ENCODE peak calls at places on chromosomes 5 and 9, in eight cellular contexts. One of them, this sample, is unnamed. For H3K4me1, the result is how much of the 10 kb centered on the place peaks cover.

GRCh38 chr9:71403106-71403505 is 281.7 kb upstream of the TRPM3 start:
- DNase-seq in ovary: no peak
- DNase-seq in stomach: no peak
- DNase-seq in transverse colon: no peak
- DNase-seq in A549: no peak
- DNase-seq in GM12878: no peak
- DNase-seq in tibial nerve: no peak
- DNase-seq in HepG2: no peak
- DNase-seq in this sample: no peak

GRCh38 chr9:4750021-4750673 is 9.1 kb upstream of the AK3 start:
- DNase-seq in ovary: no peak
- DNase-seq in stomach: no peak
- DNase-seq in transverse colon: no peak
- DNase-seq in A549: peak
- DNase-seq in GM12878: no peak
- DNase-seq in tibial nerve: peak
- DNase-seq in HepG2: no peak
- DNase-seq in this sample: no peak

GRCh38 chr5:159912033-159912800 is 4.1 kb upstream of the ADRA1B start:
- DNase-seq in ovary: no peak
- DNase-seq in stomach: no peak
- DNase-seq in transverse colon: peak
- DNase-seq in A549: peak
- DNase-seq in GM12878: no peak
- DNase-seq in tibial nerve: no peak
- DNase-seq in HepG2: no peak
- DNase-seq in this sample: no peak

GRCh38 chr5:100779669-100780375 is 123.3 kb downstream of the ST8SIA4 start:
- DNase-seq in ovary: no peak
- DNase-seq in stomach: no peak
- DNase-seq in transverse colon: peak
- DNase-seq in A549: no peak
- DNase-seq in GM12878: no peak
- DNase-seq in tibial nerve: peak
- DNase-seq in HepG2: no peak
- DNase-seq in this sample: no peak

GRCh38 chr9:73714294-73714693 is 562.6 kb downstream of the ANXA1 start:
- DNase-seq in ovary: no peak
- DNase-seq in stomach: no peak
- DNase-seq in transverse colon: no peak
- DNase-seq in A549: no peak
- DNase-seq in GM12878: no peak
- DNase-seq in tibial nerve: no peak
- DNase-seq in HepG2: no peak
- DNase-seq in this sample: no peak

GRCh38 chr5:158317507-158317906 is 458.6 kb upstream of the CLINT1 start:
- DNase-seq in ovary: no peak
- DNase-seq in stomach: no peak
- DNase-seq in transverse colon: peak
- DNase-seq in A549: no peak
- DNase-seq in GM12878: no peak
- DNase-seq in tibial nerve: no peak
- DNase-seq in HepG2: no peak
- DNase-seq in this sample: no peak

GRCh38 chr9:130997925-130998595 is 10.9 kb upstream of the LAMC3 start:
- DNase-seq in ovary: no peak
- DNase-seq in stomach: peak
- DNase-seq in transverse colon: peak
- DNase-seq in A549: peak
- DNase-seq in GM12878: no peak
- DNase-seq in tibial nerve: peak
- DNase-seq in HepG2: peak
- DNase-seq in this sample: no peak

GRCh38 chr5:94855543-94855942 is 237.1 kb downstream of the SLF1 start:
- DNase-seq in ovary: no peak
- DNase-seq in stomach: no peak
- DNase-seq in transverse colon: no peak
- DNase-seq in A549: no peak
- DNase-seq in GM12878: no peak
- DNase-seq in tibial nerve: no peak
- DNase-seq in HepG2: no peak
- DNase-seq in this sample: no peak

GRCh38 chr9:20872340-20872977 is 159.0 kb downstream of the HACD4 start:
- DNase-seq in ovary: no peak
- DNase-seq in stomach: no peak
- DNase-seq in transverse colon: no peak
- DNase-seq in A549: no peak
- DNase-seq in GM12878: no peak
- DNase-seq in tibial nerve: no peak
- DNase-seq in HepG2: no peak
- DNase-seq in this sample: no peak

GRCh38 chr5:135163391-135163790 is 129.4 kb upstream of the PITX1 start:
- DNase-seq in ovary: no peak
- DNase-seq in stomach: no peak
- DNase-seq in transverse colon: no peak
- DNase-seq in A549: no peak
- DNase-seq in GM12878: no peak
- DNase-seq in tibial nerve: no peak
- DNase-seq in HepG2: no peak
- DNase-seq in this sample: no peak

GRCh38 chr9:88477300-88477751 is 57.7 kb upstream of the NXNL2 start:
- DNase-seq in ovary: no peak
- DNase-seq in stomach: no peak
- DNase-seq in transverse colon: no peak
- DNase-seq in A549: no peak
- DNase-seq in GM12878: peak
- DNase-seq in tibial nerve: no peak
- DNase-seq in HepG2: no peak
- DNase-seq in this sample: no peak

GRCh38 chr5:5062903-5063302 is 77.2 kb upstream of the ADAMTS16 start:
- DNase-seq in ovary: no peak
- DNase-seq in stomach: no peak
- DNase-seq in transverse colon: no peak
- DNase-seq in A549: no peak
- DNase-seq in GM12878: no peak
- DNase-seq in tibial nerve: no peak
- DNase-seq in HepG2: no peak
- DNase-seq in this sample: peak

GRCh38 chr9:35669331-35670145 is 4.2 kb upstream of the CA9 start:
- DNase-seq in ovary: no peak
- DNase-seq in stomach: peak
- DNase-seq in transverse colon: peak
- DNase-seq in A549: peak
- DNase-seq in GM12878: no peak
- DNase-seq in tibial nerve: no peak
- DNase-seq in HepG2: peak
- DNase-seq in this sample: no peak

GRCh38 chr5:98977723-98978122 is 48.9 kb upstream of the CHD1 start:
- DNase-seq in ovary: no peak
- DNase-seq in stomach: peak
- DNase-seq in transverse colon: no peak
- DNase-seq in A549: no peak
- DNase-seq in GM12878: no peak
- DNase-seq in tibial nerve: no peak
- DNase-seq in HepG2: no peak
- DNase-seq in this sample: no peak

GRCh38 chr5:20528471-20528870 is 540.5 kb upstream of the CDH18 start:
- DNase-seq in ovary: no peak
- DNase-seq in stomach: no peak
- DNase-seq in transverse colon: no peak
- DNase-seq in A549: no peak
- DNase-seq in GM12878: no peak
- DNase-seq in tibial nerve: no peak
- DNase-seq in HepG2: no peak
- DNase-seq in this sample: no peak

GRCh38 chr9:94586814-94587213 is 6.8 kb downstream of the FBP2 start:
- DNase-seq in ovary: no peak
- DNase-seq in stomach: no peak
- DNase-seq in transverse colon: no peak
- DNase-seq in A549: no peak
- DNase-seq in GM12878: no peak
- DNase-seq in tibial nerve: no peak
- DNase-seq in HepG2: no peak
- DNase-seq in this sample: no peak

GRCh38 chr5:134462761-134463160 is 51.1 kb upstream of the CDKN2AIPNL start:
- DNase-seq in ovary: no peak
- DNase-seq in stomach: no peak
- DNase-seq in transverse colon: no peak
- DNase-seq in A549: no peak
- DNase-seq in GM12878: no peak
- DNase-seq in tibial nerve: no peak
- DNase-seq in HepG2: no peak
- DNase-seq in this sample: no peak

GRCh38 chr5:79864364-79864763 is 126.7 kb downstream of the MTX3 start:
- DNase-seq in ovary: no peak
- DNase-seq in stomach: no peak
- DNase-seq in transverse colon: no peak
- DNase-seq in A549: no peak
- DNase-seq in GM12878: no peak
- DNase-seq in tibial nerve: no peak
- DNase-seq in HepG2: no peak
- DNase-seq in this sample: peak

GRCh38 chr9:69470186-69470977 is 145.4 kb downstream of the ENTREP1 start:
- DNase-seq in ovary: no peak
- DNase-seq in stomach: peak
- DNase-seq in transverse colon: peak
- DNase-seq in A549: peak
- DNase-seq in GM12878: no peak
- DNase-seq in tibial nerve: peak
- DNase-seq in HepG2: peak
- DNase-seq in this sample: no peak

GRCh38 chr9:102185962-102186361 is 447.5 kb upstream of the GRIN3A start:
- DNase-seq in ovary: no peak
- DNase-seq in stomach: no peak
- DNase-seq in transverse colon: no peak
- DNase-seq in A549: no peak
- DNase-seq in GM12878: no peak
- DNase-seq in tibial nerve: no peak
- DNase-seq in HepG2: no peak
- DNase-seq in this sample: no peak

GRCh38 chr9:102185371-102185770 is 446.9 kb upstream of the GRIN3A start:
- DNase-seq in ovary: no peak
- DNase-seq in stomach: peak
- DNase-seq in transverse colon: no peak
- DNase-seq in A549: no peak
- DNase-seq in GM12878: no peak
- DNase-seq in tibial nerve: no peak
- DNase-seq in HepG2: no peak
- DNase-seq in this sample: no peak
- TF ChIP-seq EP300 in ovary: no peak
- TF ChIP-seq EP300 in stomach: no peak
- TF ChIP-seq EP300 in transverse colon: no peak
- TF ChIP-seq EP300 in A549: no peak
- TF ChIP-seq EP300 in GM12878: no peak
- TF ChIP-seq EP300 in tibial nerve: no peak
- TF ChIP-seq EP300 in HepG2: no peak
- TF ChIP-seq EP300 in this sample: no peak

GRCh38 chr5:173829826-173830225 is 58.3 kb upstream of the CPEB4 start:
- DNase-seq in ovary: no peak
- DNase-seq in stomach: no peak
- DNase-seq in transverse colon: no peak
- DNase-seq in A549: peak
- DNase-seq in GM12878: no peak
- DNase-seq in tibial nerve: no peak
- DNase-seq in HepG2: no peak
- DNase-seq in this sample: no peak
- H3K4me1 ChIP-seq in ovary: under half
- H3K4me1 ChIP-seq in stomach: under half
- H3K4me1 ChIP-seq in transverse colon: under half
- H3K4me1 ChIP-seq in A549: under half
- H3K4me1 ChIP-seq in GM12878: under half
- H3K4me1 ChIP-seq in tibial nerve: under half
- H3K4me1 ChIP-seq in HepG2: half or more
- H3K4me1 ChIP-seq in this sample: under half

DNA sequence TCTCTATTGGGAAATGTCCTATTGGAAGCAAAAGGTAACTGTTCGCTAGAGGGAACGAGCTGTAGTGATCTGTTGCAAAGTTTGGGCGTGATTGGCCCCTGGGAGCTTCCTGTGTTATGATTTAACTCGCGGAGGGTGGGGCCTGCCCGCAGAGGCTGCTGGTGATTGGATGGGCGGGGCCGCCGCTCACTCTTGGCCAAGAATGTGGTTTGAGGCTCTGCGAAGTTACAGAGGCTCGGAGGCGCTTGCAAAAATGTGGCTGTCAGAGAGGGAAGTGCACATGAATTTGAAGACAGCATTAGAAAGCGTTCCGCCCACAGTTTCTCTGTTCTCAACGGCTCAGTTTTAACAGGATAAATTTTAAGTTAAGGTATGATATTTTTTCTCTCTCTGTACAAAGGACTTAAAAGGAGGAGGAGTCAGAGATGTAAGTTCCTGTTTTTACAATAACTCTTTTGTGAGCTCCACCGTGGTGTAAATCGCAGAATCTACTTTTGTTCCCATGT is 46.9 kb downstream of the CNTRL start:
- DNase-seq in ovary: peak
- DNase-seq in stomach: peak
- DNase-seq in transverse colon: peak
- DNase-seq in A549: peak
- DNase-seq in GM12878: peak
- DNase-seq in tibial nerve: peak
- DNase-seq in HepG2: peak
- DNase-seq in this sample: peak
- TF ChIP-seq POLR2A in ovary: no peak
- TF ChIP-seq POLR2A in stomach: no peak
- TF ChIP-seq POLR2A in transverse colon: peak
- TF ChIP-seq POLR2A in A549: peak
- TF ChIP-seq POLR2A in GM12878: peak
- TF ChIP-seq POLR2A in tibial nerve: peak
- TF ChIP-seq POLR2A in HepG2: peak
- TF ChIP-seq POLR2A in this sample: no peak

GRCh38 chr5:139657363-139658321 is 9.5 kb downstream of the CXXC5 start:
- DNase-seq in ovary: no peak
- DNase-seq in stomach: no peak
- DNase-seq in transverse colon: no peak
- DNase-seq in A549: no peak
- DNase-seq in GM12878: no peak
- DNase-seq in tibial nerve: no peak
- DNase-seq in HepG2: no peak
- DNase-seq in this sample: no peak
- TF ChIP-seq EP300 in ovary: no peak
- TF ChIP-seq EP300 in stomach: no peak
- TF ChIP-seq EP300 in transverse colon: no peak
- TF ChIP-seq EP300 in A549: no peak
- TF ChIP-seq EP300 in GM12878: no peak
- TF ChIP-seq EP300 in tibial nerve: no peak
- TF ChIP-seq EP300 in HepG2: no peak
- TF ChIP-seq EP300 in this sample: no peak

DNA sequence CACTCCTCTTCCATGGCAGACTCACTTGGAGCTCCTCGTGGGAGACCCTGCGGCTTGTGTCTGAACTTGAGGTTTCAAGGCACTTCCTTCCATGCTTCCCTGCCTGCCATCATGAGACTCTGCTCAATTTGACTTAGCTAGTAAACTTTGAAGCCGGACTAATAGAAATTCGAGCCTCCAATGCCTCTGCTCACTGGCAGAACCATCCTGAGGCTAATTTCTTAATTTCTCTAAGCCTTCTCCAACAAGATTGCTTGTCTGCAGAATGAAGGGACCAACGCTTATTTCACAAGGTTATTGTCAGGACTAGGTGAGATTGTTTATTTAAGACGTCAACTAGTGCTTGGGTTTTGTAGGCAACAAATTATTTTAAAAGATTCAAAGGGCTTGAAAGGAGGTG is 3.2 kb downstream of the POU4F3 start:
- DNase-seq in ovary: no peak
- DNase-seq in stomach: no peak
- DNase-seq in transverse colon: no peak
- DNase-seq in A549: no peak
- DNase-seq in GM12878: no peak
- DNase-seq in tibial nerve: no peak
- DNase-seq in HepG2: no peak
- DNase-seq in this sample: no peak
- H3K4me1 ChIP-seq in ovary: under half
- H3K4me1 ChIP-seq in stomach: under half
- H3K4me1 ChIP-seq in transverse colon: under half
- H3K4me1 ChIP-seq in A549: under half
- H3K4me1 ChIP-seq in GM12878: under half
- H3K4me1 ChIP-seq in tibial nerve: under half
- H3K4me1 ChIP-seq in HepG2: under half
- H3K4me1 ChIP-seq in this sample: half or more